ENCODE peak calls at places on chromosome 3, in five cellular contexts. V, F, C, M and K are unnamed samples.

GRCh38 chr3:58353722-58354553 is 21.2 kb downstream of the PXK start:
- DNase-seq in C (peak), V (peak), F (no peak), M (no peak), K (no peak)

GRCh38 chr3:58356054-58356453 is 23.4 kb downstream of the PXK start:
- DNase-seq in V (no peak), F (no peak), M (no peak), C (no peak), K (peak)

GRCh38 chr3:58020740-58021071 is 12.5 kb downstream of the FLNB start:
- DNase-seq in V (no peak), F (no peak), C (no peak), M (no peak), K (no peak)

GRCh38 chr3:50494136-50494535 is 9.3 kb downstream of the CACNA2D2 start:
- DNase-seq in F (no peak), C (no peak), M (no peak), V (no peak), K (no peak)

GRCh38 chr3:79534732-79535131 is 233.1 kb downstream of the ROBO1 start:
- DNase-seq in C (no peak), M (no peak), F (no peak), V (no peak), K (peak)

GRCh38 chr3:69283496-69283895 is 102.4 kb downstream of the FRMD4B start:
- DNase-seq in F (no peak), V (no peak), M (no peak), C (no peak), K (no peak)

GRCh38 chr3:45677045-45677436 is 12.2 kb upstream of the SACM1L start:
- DNase-seq in V (peak), C (peak), M (peak), F (no peak), K (no peak)

GRCh38 chr3:140428380-140428779 is 249.5 kb upstream of the TRIM42 start:
- DNase-seq in M (no peak), F (no peak), V (no peak), C (no peak), K (no peak)

GRCh38 chr3:71723452-71724170 is 1.6 kb downstream of the EIF4E3 start:
- DNase-seq in C (no peak), M (no peak), F (no peak), V (peak), K (no peak)

GRCh38 chr3:156478931-156479330 is 76.0 kb downstream of the SSR3 start:
- DNase-seq in C (no peak), M (no peak), F (no peak), V (no peak), K (no peak)

GRCh38 chr3:27721717-27722564 is at the start of gene EOMES:
- DNase-seq in V (peak), C (no peak), M (peak), F (peak), K (no peak)

GRCh38 chr3:23746473-23746872 is 59.3 kb upstream of the UBE2E1 start:
- DNase-seq in V (no peak), F (no peak), C (no peak), M (no peak), K (no peak)

GRCh38 chr3:34016925-34017592 is 218.6 kb downstream of the PDCD6IP start:
- DNase-seq in F (no peak), V (peak), C (no peak), M (no peak), K (no peak)

GRCh38 chr3:151156618-151157216 is 46.3 kb downstream of the GPR171 start:
- DNase-seq in V (peak), F (peak), M (peak), C (peak), K (no peak)

GRCh38 chr3:110198717-110199587 is 861.6 kb upstream of the DPPA4 start:
- DNase-seq in F (no peak), C (no peak), M (no peak), V (no peak), K (no peak)

GRCh38 chr3:22371592-22372291 is 620.7 kb upstream of the ZNF385D start:
- DNase-seq in M (no peak), F (no peak), C (no peak), V (no peak), K (no peak)

GRCh38 chr3:29871087-29871486 is 590.2 kb downstream of the RBMS3 start:
- DNase-seq in F (no peak), V (no peak), C (no peak), M (no peak), K (peak)

GRCh38 chr3:117105650-117106049 is 396.1 kb downstream of the TUSC7 start:
- DNase-seq in C (peak), F (no peak), V (no peak), M (no peak), K (no peak)

GRCh38 chr3:182632077-182632393 is 161.3 kb upstream of the ATP11B start:
- DNase-seq in F (no peak), M (no peak), V (no peak), C (no peak), K (no peak)

GRCh38 chr3:119279101-119279554 is 15.1 kb upstream of the ARHGAP31 start:
- DNase-seq in F (no peak), M (no peak), C (no peak), V (no peak), K (no peak)

GRCh38 chr3:11551019-11551418 is 92.7 kb downstream of the VGLL4 start:
- DNase-seq in F (no peak), C (no peak), M (no peak), V (no peak), K (no peak)

GRCh38 chr3:29338981-29339833 is 58.3 kb downstream of the RBMS3 start:
- DNase-seq in M (no peak), V (no peak), F (no peak), C (no peak), K (no peak)

GRCh38 chr3:156918746-156919145 is 92.6 kb downstream of the LEKR1 start:
- DNase-seq in F (no peak), C (peak), M (no peak), V (no peak), K (no peak)

GRCh38 chr3:180870008-180870733 is 42.3 kb upstream of the FXR1 start:
- DNase-seq in F (no peak), V (no peak), C (no peak), M (peak), K (no peak)

GRCh38 chr3:170372190-170372879 is 14.8 kb downstream of the SKIL start:
- DNase-seq in V (no peak), C (no peak), M (no peak), F (no peak), K (no peak)

GRCh38 chr3:30141178-30141581 is 465.2 kb upstream of the TGFBR2 start:
- DNase-seq in F (no peak), C (no peak), M (no peak), V (no peak), K (no peak)

GRCh38 chr3:101081446-101081845 is 88.2 kb upstream of the ABI3BP start:
- DNase-seq in V (no peak), F (no peak), M (no peak), C (no peak), K (no peak)

GRCh38 chr3:36540898-36541518 is 160.7 kb downstream of the STAC start:
- DNase-seq in M (peak), C (peak), F (peak), V (no peak), K (no peak)

GRCh38 chr3:32238027-32238815 is at the start of gene CMTM8:
- DNase-seq in M (peak), C (peak), F (no peak), V (peak), K (no peak)

GRCh38 chr3:66904816-66905543 is 93.1 kb upstream of the KBTBD8 start:
- DNase-seq in F (no peak), V (no peak), C (peak), M (peak), K (no peak)

GRCh38 chr3:143067201-143067600 is 52.4 kb upstream of the CHST2 start:
- DNase-seq in M (no peak), V (no peak), F (no peak), C (peak), K (no peak)

GRCh38 chr3:54897028-54897711 is 30.7 kb downstream of the LRTM1 start:
- DNase-seq in M (no peak), F (no peak), C (peak), V (no peak), K (no peak)

GRCh38 chr3:151431940-151432339 is 28.9 kb downstream of the IGSF10 start:
- DNase-seq in V (no peak), M (no peak), F (no peak), C (peak), K (peak)

GRCh38 chr3:21938267-21938681 is 187.3 kb upstream of the ZNF385D start:
- DNase-seq in M (no peak), C (no peak), F (no peak), V (no peak), K (no peak)

GRCh38 chr3:186824430-186825139 is 17.9 kb upstream of the ADIPOQ start:
- DNase-seq in V (no peak), C (no peak), F (no peak), M (no peak), K (no peak)

GRCh38 chr3:59310736-59311135 is 260.9 kb upstream of the CFAP20DC start:
- DNase-seq in M (no peak), F (no peak), C (no peak), V (no peak), K (no peak)

GRCh38 chr3:144966560-144966959 is 994.9 kb downstream of the DIPK2A start:
- DNase-seq in V (no peak), M (no peak), C (no peak), F (no peak), K (no peak)

GRCh38 chr3:185824467-185825378 is at the start of gene IGF2BP2:
- DNase-seq in M (peak), C (peak), V (peak), F (no peak), K (no peak)

GRCh38 chr3:49638445-49638844 is 35.7 kb upstream of the APEH start:
- DNase-seq in M (no peak), V (no peak), C (peak), F (no peak), K (no peak)

GRCh38 chr3:53196575-53197407 is 35.8 kb downstream of the PRKCD start:
- DNase-seq in M (no peak), F (no peak), V (peak), C (no peak), K (no peak)
- H3K4me3 ChIP-seq in M (no peak), F (no peak), V (no peak), C (no peak), K (no peak)

GRCh38 chr3:108546692-108547091 is 36.3 kb upstream of the MYH15 start:
- DNase-seq in C (no peak), F (no peak), V (no peak), M (no peak), K (no peak)
- H3K4me3 ChIP-seq in C (no peak), F (no peak), V (no peak), M (no peak), K (no peak)

GRCh38 chr3:184508938-184509337 is 52.6 kb upstream of the EPHB3 start:
- DNase-seq in V (no peak), M (no peak), C (no peak), F (no peak), K (no peak)

GRCh38 chr3:184511741-184512140 is 49.8 kb upstream of the EPHB3 start:
- DNase-seq in F (no peak), V (no peak), C (no peak), M (no peak), K (no peak)

GRCh38 chr3:184512621-184513020 is 49.0 kb upstream of the EPHB3 start:
- DNase-seq in F (no peak), V (no peak), M (no peak), C (no peak), K (no peak)

GRCh38 chr3:184513276-184514150 is 48.1 kb upstream of the EPHB3 start:
- DNase-seq in C (peak), V (peak), F (peak), M (peak), K (peak)

GRCh38 chr3:184514151-184514490 is 47.5 kb upstream of the EPHB3 start:
- DNase-seq in M (no peak), F (no peak), C (no peak), V (no peak), K (no peak)
- H3K4me3 ChIP-seq in M (no peak), F (peak), C (peak), V (no peak), K (no peak)

DNA sequence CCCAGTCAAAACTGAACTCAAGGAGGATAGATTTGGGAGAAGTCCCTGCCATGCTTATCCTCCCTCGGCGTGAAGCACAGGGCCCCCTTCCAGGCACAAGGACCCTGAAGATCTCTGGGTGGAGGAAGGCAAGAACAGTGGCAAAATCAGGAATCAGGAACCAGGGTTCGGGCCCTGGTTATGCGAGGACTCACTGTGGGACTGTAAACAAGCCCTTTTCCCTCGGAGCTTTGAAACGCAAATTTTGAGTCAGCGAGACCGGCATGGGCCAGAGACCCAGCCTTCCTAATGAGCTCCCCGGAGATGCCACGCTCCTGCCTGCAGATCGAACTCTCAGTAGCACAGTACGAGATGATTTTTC is 70.2 kb downstream of the SLC12A8 start:
- DNase-seq in V (no peak), M (no peak), F (no peak), C (no peak), K (no peak)
- H3K4me3 ChIP-seq in V (peak), M (no peak), F (no peak), C (no peak), K (no peak)

DNA sequence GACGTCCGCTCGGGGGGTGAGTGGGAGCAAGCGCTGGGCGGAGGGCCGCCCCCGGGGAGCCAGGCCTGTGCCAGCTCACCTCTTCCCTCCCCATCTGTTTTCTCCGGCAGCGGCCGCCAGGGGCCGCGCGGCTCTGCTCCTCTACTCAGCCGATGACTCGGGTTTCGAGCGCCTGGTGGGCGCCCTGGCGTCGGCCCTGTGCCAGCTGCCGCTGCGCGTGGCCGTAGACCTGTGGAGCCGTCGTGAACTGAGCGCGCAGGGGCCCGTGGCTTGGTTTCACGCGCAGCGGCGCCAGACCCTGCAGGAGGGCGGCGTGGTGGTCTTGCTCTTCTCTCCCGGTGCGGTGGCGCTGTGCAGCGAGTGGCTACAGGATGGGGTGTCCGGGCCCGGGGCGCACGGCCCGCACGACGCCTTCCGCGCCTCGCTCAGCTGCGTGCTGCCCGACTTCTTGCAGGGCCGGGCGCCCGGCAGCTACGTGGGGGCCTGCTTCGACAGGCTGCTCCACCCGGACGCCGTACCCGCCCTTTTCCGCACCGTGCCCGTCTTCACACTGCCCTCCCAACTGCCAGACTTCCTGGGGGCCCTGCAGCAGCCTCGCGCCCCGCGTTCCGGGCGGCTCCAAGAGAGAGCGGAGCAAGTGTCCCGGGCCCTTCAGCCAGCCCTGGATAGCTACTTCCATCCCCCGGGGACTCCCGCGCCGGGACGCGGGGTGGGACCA is 632 bp upstream of the CRELD1 start:
- DNase-seq in F (no peak), C (peak), V (peak), M (peak), K (no peak)
- H3K4me3 ChIP-seq in F (peak), C (peak), V (peak), M (peak), K (peak)